ENCODE peak calls at places on chromosomes 4 and X, in four cellular contexts. P is NB4, G is ovary, S is H54. O is an unnamed sample.

GRCh38 chrX:134933911-134934310 is 56.9 kb upstream of the SMIM10 start:
- DNase-seq in G (no peak), S (peak; percentile 23), P (no peak), O (no peak)

GRCh38 chr4:60344908-60345307 is 855.2 kb upstream of the ADGRL3 start:
- DNase-seq in S (no peak), G (no peak), P (no peak), O (no peak)

GRCh38 chr4:55758570-55758969 is 61.0 kb upstream of the EXOC1L start:
- DNase-seq in G (no peak), S (no peak), P (no peak), O (no peak)

GRCh38 chr4:89221175-89221867 is 86.3 kb downstream of the GPRIN3 start:
- DNase-seq in P (no peak), S (no peak), G (no peak), O (no peak)

GRCh38 chrX:101206471-101206870 is 13.1 kb upstream of the DRP2 start:
- DNase-seq in P (peak; percentile 48), G (no peak), S (peak; percentile 9), O (no peak)

GRCh38 chr4:113189546-113189945 is 140.1 kb downstream of the ANK2 start:
- DNase-seq in G (no peak), P (no peak), S (no peak), O (no peak)

GRCh38 chrX:8748855-8749254 is 16.9 kb upstream of the ANOS1 start:
- DNase-seq in P (peak; percentile 39), G (no peak), S (no peak), O (no peak)

GRCh38 chr4:60938621-60939020 is 261.5 kb upstream of the ADGRL3 start:
- DNase-seq in G (no peak), S (no peak), P (no peak), O (no peak)

GRCh38 chr4:174217273-174218126 is 66.0 kb downstream of the FBXO8 start:
- DNase-seq in S (peak; percentile 8), G (peak; percentile 25), P (peak; percentile 39), O (peak; percentile 73)

DNA sequence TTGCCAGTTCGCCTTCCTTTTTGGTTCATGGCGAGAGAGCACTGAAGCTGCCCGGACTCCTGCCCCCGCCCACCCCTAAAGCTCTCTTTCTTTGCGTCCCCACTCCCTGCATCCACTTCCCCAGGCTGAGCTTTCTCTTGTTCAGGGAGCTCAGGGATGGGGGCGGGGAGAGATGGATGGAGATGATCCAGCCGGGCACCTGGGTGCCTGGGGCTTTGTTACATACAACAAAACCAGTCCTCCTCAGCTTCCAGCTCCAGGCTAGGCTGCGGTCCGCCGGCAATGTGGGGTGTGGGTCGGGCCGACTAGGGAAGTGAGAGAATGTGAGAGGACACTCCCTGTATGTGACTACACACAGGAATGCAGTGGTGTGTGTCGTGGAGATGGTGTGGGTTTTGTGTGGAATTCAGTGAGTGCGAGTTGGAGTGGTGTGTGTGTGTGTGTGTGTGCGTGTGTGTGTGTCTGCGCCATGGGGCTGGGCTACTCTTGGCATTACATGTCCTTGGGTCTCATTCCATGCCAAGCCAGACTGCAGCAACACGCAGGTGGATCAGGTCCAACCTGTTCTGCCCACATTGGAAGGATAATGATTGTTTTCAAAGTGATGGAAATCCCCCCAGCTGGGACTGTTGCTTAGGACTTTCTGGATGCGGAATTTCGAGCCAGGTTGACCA is 149.3 kb upstream of the CHRDL1 start:
- DNase-seq in G (no peak), P (no peak), S (no peak), O (no peak)
- TF ChIP-seq POLR2A in G (no peak), P (no peak), S (no peak), O (no peak)

GRCh38 chr4:169074117-169074516 is 64.1 kb upstream of the CBR4 start:
- DNase-seq in S (no peak), G (no peak), P (no peak), O (no peak)
- TF ChIP-seq POLR2A in S (no peak), G (no peak), P (no peak), O (no peak)

DNA sequence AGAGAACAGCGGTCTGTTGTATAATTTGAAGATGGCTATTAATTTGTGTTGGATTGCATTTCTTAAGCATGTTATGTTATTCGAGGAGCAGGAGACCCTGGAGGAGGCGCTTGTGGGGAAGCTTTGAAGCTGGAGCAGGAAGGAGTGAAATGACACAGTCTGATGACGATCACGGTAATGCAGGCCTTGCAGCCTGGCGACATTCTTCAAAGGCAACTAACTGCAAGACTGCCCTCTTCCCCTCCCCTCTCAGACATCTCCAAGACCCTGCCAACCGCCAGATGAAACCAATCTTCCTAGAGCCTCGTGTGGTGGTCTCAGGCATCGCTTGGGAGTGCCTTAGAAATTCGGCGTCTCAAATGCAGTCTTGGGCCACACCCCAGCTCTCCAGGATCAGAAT is 16.1 kb downstream of the CLCN4 start:
- DNase-seq in S (no peak), G (no peak), P (no peak), O (no peak)
- TF ChIP-seq POLR2A in S (no peak), G (no peak), P (no peak), O (no peak)

DNA sequence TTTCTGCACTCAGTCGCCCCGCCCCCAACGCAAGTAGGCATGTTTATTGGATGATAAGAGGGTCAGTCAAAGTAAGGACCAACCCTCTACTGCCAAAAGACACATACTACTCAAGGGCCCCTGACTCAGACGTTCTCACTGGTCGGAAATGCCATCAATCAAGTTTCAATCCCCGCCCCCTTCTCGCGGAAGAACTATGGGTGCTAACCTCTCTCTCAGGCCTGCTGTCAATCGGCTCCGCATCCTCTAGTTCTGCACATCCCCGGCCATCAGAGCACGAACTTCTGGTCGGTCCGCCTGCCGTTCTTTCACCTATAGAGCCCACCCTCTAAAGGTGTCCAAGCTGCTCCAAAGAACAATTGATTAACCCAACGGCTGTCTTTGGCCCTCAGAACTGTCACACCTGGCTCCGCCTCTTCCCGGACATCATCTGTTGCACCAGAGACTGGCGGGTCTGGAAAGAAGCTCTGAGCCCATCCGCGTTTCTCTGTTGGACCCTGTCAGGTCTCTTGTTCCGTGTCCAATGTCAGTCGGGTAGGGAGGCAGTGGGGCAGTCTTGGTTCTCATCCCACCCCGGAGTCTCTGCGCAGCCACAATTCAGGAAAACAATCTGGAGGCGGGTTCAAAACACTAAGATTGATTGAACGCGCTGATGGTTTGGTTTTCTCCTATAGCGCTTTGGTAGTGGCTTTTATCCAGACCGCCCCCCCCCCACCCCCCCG is 15.2 kb downstream of the NDUFB11 start:
- DNase-seq in S (peak; percentile 12), G (peak; percentile 85), P (peak; percentile 94), O (peak; percentile 90)
- TF ChIP-seq POLR2A in S (peak; percentile 40), G (peak; percentile 36), P (peak; percentile 60), O (no peak)

O was measured in heart left ventricle.